ENCODE peak calls at places on chromosomes 16 and 17, in ten cellular contexts. L is GM12892; I is globus pallidus; W is HTR-8/SVneo; F is AML-193; P is activated T-cell treated with anti-CD3 and anti-CD28 coated beads for 1 hour; Z is T-helper 2 cell; T is activated CD4-positive, alpha-beta T cell treated with anti-CD3 and anti-CD28 coated beads for 24 hours; U is activated naive CD8-positive, alpha-beta T cell treated with anti-CD3 and anti-CD28 coated beads for 36 hours; K is activated CD8-positive, alpha-beta memory T cell treated with anti-CD3 and anti-CD28 coated beads, Interleukin-2, amount 10 ng/mL, durations not matched to agents 7 days and 5 days. G is an unnamed sample.

GRCh38 chr17:38740016-38740415 is 8.1 kb downstream of the PCGF2 start:
- DNase-seq in K (no peak), P (no peak), L (no peak), W (no peak), F (no peak), Z (no peak), U (no peak), T (no peak), I (no peak), G (no peak)

GRCh38 chr17:6683081-6683684 is 30.0 kb downstream of the SLC13A5 start:
- DNase-seq in F (no peak), I (no peak), U (no peak), P (no peak), Z (no peak), L (no peak), W (no peak), T (no peak), K (no peak), G (no peak)

GRCh38 chr17:40251576-40251975 is 32.5 kb downstream of the WIPF2 start:
- DNase-seq in I (no peak), P (no peak), F (no peak), L (no peak), T (no peak), Z (no peak), K (no peak), U (no peak), W (peak), G (no peak)

GRCh38 chr17:48451489-48451888 is 21.5 kb upstream of the SKAP1 start:
- DNase-seq in Z (no peak), P (no peak), L (no peak), K (no peak), U (no peak), I (no peak), F (no peak), T (no peak), W (no peak), G (no peak)

GRCh38 chr16:89041571-89042481 is 51.8 kb upstream of the ACSF3 start:
- DNase-seq in T (no peak), L (no peak), Z (no peak), P (no peak), W (no peak), F (no peak), U (no peak), K (no peak), I (no peak), G (no peak)

GRCh38 chr16:49592507-49593422 is 219.2 kb downstream of the C16orf78 start:
- DNase-seq in F (no peak), Z (no peak), P (peak), U (peak), I (no peak), L (peak), T (peak), W (peak), K (peak), G (peak)

GRCh38 chr16:57331355-57331754 is 27.2 kb upstream of the CCL22 start:
- DNase-seq in U (no peak), P (no peak), K (no peak), F (no peak), L (no peak), I (no peak), T (no peak), W (no peak), Z (no peak), G (no peak)

GRCh38 chr17:76237859-76238313 is 2.4 kb downstream of the RNF157 start:
- DNase-seq in P (no peak), U (no peak), T (no peak), L (no peak), W (no peak), F (no peak), I (no peak), K (no peak), Z (no peak), G (no peak)

GRCh38 chr17:6558276-6558675 is 1.9 kb upstream of the PITPNM3 start:
- DNase-seq in W (no peak), P (no peak), K (no peak), T (no peak), U (no peak), L (no peak), I (no peak), F (no peak), Z (no peak), G (no peak)

GRCh38 chr17:77832180-77832560 is 126.3 kb upstream of the TNRC6C start:
- DNase-seq in P (no peak), W (no peak), F (no peak), U (no peak), L (no peak), K (no peak), I (no peak), T (no peak), Z (no peak), G (no peak)

GRCh38 chr17:8047769-8048110 is 8.9 kb downstream of the ALOX15B start:
- DNase-seq in F (no peak), W (no peak), Z (no peak), I (no peak), U (no peak), T (no peak), K (no peak), L (no peak), P (no peak), G (no peak)

GRCh38 chr17:82384730-82385429 is 13.3 kb downstream of the UTS2R start:
- DNase-seq in K (no peak), Z (no peak), P (no peak), W (peak), U (no peak), I (no peak), T (no peak), L (no peak), F (no peak), G (no peak)

GRCh38 chr16:89422905-89423630 is 67.3 kb downstream of the ANKRD11 start:
- DNase-seq in F (no peak), P (no peak), I (no peak), K (peak), W (no peak), U (peak), L (peak), T (no peak), Z (no peak), G (no peak)

GRCh38 chr17:77708936-77709335 is 249.6 kb upstream of the TNRC6C start:
- DNase-seq in L (no peak), T (no peak), K (peak), U (no peak), P (no peak), Z (no peak), W (no peak), I (no peak), F (no peak), G (no peak)

GRCh38 chr17:35788504-35788998 is 6.9 kb downstream of the MMP28 start:
- DNase-seq in P (no peak), Z (no peak), L (no peak), U (no peak), T (no peak), I (no peak), W (no peak), K (no peak), F (no peak), G (no peak)

GRCh38 chr17:17073006-17073626 is 30.9 kb downstream of the MPRIP start:
- DNase-seq in L (no peak), I (no peak), W (no peak), K (no peak), U (no peak), T (no peak), P (no peak), F (no peak), Z (no peak), G (no peak)

GRCh38 chr16:88940196-88941050 is 36.6 kb downstream of the CBFA2T3 start:
- DNase-seq in U (no peak), P (no peak), K (no peak), Z (no peak), I (no peak), F (no peak), W (no peak), L (peak), T (no peak), G (no peak)

GRCh38 chr16:2804728-2805127 is 6.5 kb downstream of the PRSS41 start:
- DNase-seq in T (no peak), P (no peak), L (no peak), W (no peak), K (no peak), Z (no peak), U (no peak), F (no peak), I (no peak), G (no peak)

G was measured in endothelial cell.